ENCODE peak calls at places on chromosomes 3 and 15, in six cellular contexts. W, M, K, N, H and T are unnamed samples.

GRCh38 chr3:182501861-182502260 is 291.4 kb upstream of the ATP11B start:
- DNase-seq in W (no peak), M (no peak), K (no peak), N (no peak), H (peak), T (no peak)

GRCh38 chr15:79154491-79155182 is 64.1 kb upstream of the RASGRF1 start:
- DNase-seq in W (no peak), M (no peak), K (no peak), N (peak), H (no peak), T (no peak)

GRCh38 chr3:60414047-60414446 is 837.2 kb downstream of the FHIT start:
- DNase-seq in W (no peak), M (no peak), K (no peak), N (no peak), H (no peak), T (no peak)

GRCh38 chr3:23740517-23741402 is 65.0 kb upstream of the UBE2E1 start:
- DNase-seq in W (no peak), M (no peak), K (no peak), N (peak), H (no peak), T (peak)

GRCh38 chr15:87757084-87757483 is 499.5 kb downstream of the NTRK3 start:
- DNase-seq in W (no peak), M (no peak), K (no peak), N (no peak), H (no peak), T (no peak)

GRCh38 chr3:26962419-26963355 is 340.1 kb downstream of the LRRC3B start:
- DNase-seq in W (no peak), M (peak), K (no peak), N (no peak), H (no peak), T (peak)

GRCh38 chr15:78323693-78324092 is 16.5 kb upstream of the CRABP1 start:
- DNase-seq in W (no peak), M (no peak), K (no peak), N (no peak), H (no peak), T (no peak)

GRCh38 chr3:103381286-103381685 is 946.5 kb downstream of the ZPLD1 start:
- DNase-seq in W (no peak), M (no peak), K (no peak), N (no peak), H (no peak), T (no peak)

GRCh38 chr3:129304553-129305222 is 26.0 kb downstream of the HMCES start:
- DNase-seq in W (no peak), M (no peak), K (no peak), N (no peak), H (no peak), T (no peak)
- TF ChIP-seq CTCF in W (no peak), M (no peak), K (no peak), N (no peak), H (no peak), T (no peak)

DNA sequence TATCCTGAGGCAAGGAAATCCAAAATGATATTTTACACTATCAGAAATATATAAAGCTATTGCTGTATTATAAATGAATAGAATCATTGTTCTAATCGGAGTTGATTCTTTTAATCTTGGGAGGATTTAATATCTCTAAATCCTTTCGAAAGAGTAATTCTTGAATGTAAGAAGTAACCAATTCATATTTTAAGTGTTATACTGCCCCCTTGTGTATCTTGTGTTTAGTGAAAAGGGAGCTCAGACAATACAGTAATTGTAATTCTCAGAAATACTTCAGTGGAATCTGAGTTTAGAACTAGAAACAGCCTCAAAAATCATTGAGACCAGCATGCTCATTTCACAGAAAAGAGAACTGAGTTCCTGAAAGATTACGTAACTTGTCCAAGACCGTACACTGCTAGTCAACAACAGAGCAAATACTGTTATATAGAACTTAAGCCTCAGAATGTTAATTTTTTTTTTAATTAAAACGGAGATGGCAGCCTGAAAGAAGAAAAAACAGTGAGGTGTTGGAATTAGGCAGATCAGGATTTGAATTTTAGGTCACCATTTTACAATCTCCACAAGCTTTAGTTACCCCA is 42.9 kb downstream of the PLCH1 start:
- DNase-seq in W (peak), M (no peak), K (no peak), N (peak), H (peak), T (peak)
- TF ChIP-seq CTCF in W (peak), M (peak), K (peak), N (peak), H (peak), T (peak)

DNA sequence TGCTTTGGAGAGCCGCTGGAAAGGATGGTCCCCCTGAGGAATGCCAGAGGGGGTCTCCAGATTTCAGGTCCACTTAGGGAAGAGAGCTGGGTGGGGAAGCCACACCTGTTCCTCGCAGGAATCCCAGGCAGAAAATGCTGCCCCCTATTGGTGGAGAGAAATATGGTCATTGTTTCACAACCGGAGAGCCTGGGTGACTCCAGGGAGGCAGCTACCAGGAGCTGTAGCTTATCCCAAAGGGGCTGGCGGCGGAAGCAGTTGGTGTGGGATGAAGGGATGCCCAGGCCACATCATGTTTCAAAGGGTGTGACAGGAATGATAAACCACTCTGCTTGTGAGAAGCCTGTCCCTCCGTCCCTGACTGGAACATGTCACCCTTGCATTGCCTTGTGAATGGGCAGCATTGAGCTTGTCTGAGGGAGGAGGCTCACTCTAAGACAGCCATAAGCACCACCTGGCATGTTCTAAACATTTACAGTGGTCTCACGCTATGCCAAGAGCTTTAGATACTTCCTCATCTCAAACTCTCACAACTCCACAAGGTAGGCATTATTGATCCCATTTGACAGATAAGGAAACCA is 34.5 kb downstream of the POMGNT2 start:
- DNase-seq in W (no peak), M (no peak), K (no peak), N (no peak), H (no peak), T (no peak)
- TF ChIP-seq CTCF in W (peak), M (peak), K (peak), N (peak), H (peak), T (peak)

DNA sequence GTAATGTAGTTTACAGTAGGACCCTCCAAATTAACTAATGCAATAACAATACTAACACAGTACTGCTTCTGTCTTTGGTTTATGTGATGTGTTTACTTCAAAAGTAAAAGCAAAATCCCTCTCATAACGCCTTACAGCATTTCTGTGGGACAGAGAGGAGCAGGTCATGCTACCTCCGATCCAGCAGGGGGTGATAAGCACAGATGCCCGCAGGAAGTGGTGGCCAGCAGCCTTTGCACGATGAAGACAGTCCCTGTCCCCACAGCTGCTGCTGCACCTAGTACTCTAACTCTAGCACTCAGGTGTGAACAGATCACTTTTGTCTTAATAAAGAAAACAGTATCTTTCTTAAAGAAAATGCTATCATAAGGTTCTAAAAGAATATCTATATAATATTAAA is 38.3 kb downstream of the ANO10 start:
- DNase-seq in W (no peak), M (no peak), K (no peak), N (no peak), H (no peak), T (no peak)
- TF ChIP-seq CTCF in W (peak), M (no peak), K (no peak), N (no peak), H (no peak), T (peak)

GRCh38 chr15:48406911-48407310 is 75.7 kb downstream of the DUT start:
- DNase-seq in W (no peak), M (no peak), K (no peak), N (no peak), H (no peak), T (no peak)
- TF ChIP-seq CTCF in W (peak), M (no peak), K (no peak), N (peak), H (peak), T (peak)

GRCh38 chr3:53056442-53056841 is 10.6 kb upstream of the SFMBT1 start:
- DNase-seq in W (no peak), M (no peak), K (no peak), N (peak), H (no peak), T (no peak)
- TF ChIP-seq CTCF in W (peak), M (no peak), K (no peak), N (peak), H (peak), T (peak)

GRCh38 chr15:73464602-73465001 is 21.6 kb downstream of the REC114 start:
- DNase-seq in W (no peak), M (no peak), K (no peak), N (no peak), H (no peak), T (peak)
- TF ChIP-seq CTCF in W (peak), M (no peak), K (no peak), N (peak), H (peak), T (peak)

GRCh38 chr15:39312984-39313383 is 267.9 kb upstream of the THBS1 start:
- DNase-seq in W (no peak), M (peak), K (peak), N (peak), H (no peak), T (peak)
- TF ChIP-seq CTCF in W (peak), M (peak), K (no peak), N (no peak), H (no peak), T (peak)

DNA sequence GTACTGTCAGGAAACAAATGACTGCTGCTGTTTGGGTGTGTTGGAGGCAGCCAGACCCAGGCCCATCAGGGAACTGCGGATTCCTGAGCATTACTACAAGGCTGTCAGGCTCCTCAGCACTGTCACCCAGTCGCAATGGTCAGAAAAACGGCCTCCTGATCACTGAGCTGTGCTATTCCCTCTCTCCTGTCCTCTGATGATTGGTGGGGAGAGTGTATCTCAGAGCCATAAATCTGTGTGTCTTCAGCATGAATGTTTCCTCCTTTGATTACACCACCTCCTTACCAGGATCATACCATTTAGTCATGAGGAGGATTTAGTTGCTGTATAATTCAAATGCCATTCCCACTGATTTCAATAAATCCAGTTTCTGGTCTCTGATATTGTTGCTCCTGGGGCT is 135.3 kb upstream of the GADL1 start:
- DNase-seq in W (no peak), M (no peak), K (no peak), N (no peak), H (no peak), T (no peak)
- TF ChIP-seq CTCF in W (no peak), M (no peak), K (no peak), N (no peak), H (no peak), T (no peak)